ENCODE peak calls at places on chromosome 4, in six cellular contexts. One of them, this sample, is unnamed.

GRCh38 chr4:158112612-158113011 is 60.2 kb downstream of the GASK1B start:
- DNase-seq in SK-N-SH: no peak
- DNase-seq in HepG2: no peak
- DNase-seq in GM12892: no peak
- DNase-seq in K562: no peak
- DNase-seq in H1: no peak
- DNase-seq in this sample: no peak

GRCh38 chr4:158670975-158671664 is 567 bp downstream of the C4orf46 start:
- DNase-seq in SK-N-SH: peak; percentile 77
- DNase-seq in HepG2: peak; percentile 59
- DNase-seq in GM12892: peak; percentile 20
- DNase-seq in K562: peak; percentile 73
- DNase-seq in H1: peak; percentile 56
- DNase-seq in this sample: peak; percentile 27

GRCh38 chr4:7890635-7891393 is 48.8 kb downstream of the AFAP1 start:
- DNase-seq in SK-N-SH: no peak
- DNase-seq in HepG2: peak; percentile 56
- DNase-seq in GM12892: no peak
- DNase-seq in K562: no peak
- DNase-seq in H1: no peak
- DNase-seq in this sample: no peak

GRCh38 chr4:73010789-73011628 is 58.5 kb downstream of the COX18 start:
- DNase-seq in SK-N-SH: no peak
- DNase-seq in HepG2: no peak
- DNase-seq in GM12892: no peak
- DNase-seq in K562: no peak
- DNase-seq in H1: no peak
- DNase-seq in this sample: no peak

GRCh38 chr4:64158648-64159326 is 250.5 kb downstream of the TECRL start:
- DNase-seq in SK-N-SH: peak; percentile 28
- DNase-seq in HepG2: peak; percentile 59
- DNase-seq in GM12892: no peak
- DNase-seq in K562: peak; percentile 60
- DNase-seq in H1: peak; percentile 58
- DNase-seq in this sample: peak; percentile 5

GRCh38 chr4:165740911-165741310 is 132.1 kb upstream of the TLL1 start:
- DNase-seq in SK-N-SH: no peak
- DNase-seq in HepG2: no peak
- DNase-seq in GM12892: no peak
- DNase-seq in K562: no peak
- DNase-seq in H1: no peak
- DNase-seq in this sample: no peak

GRCh38 chr4:172950990-172951389 is 217.6 kb upstream of the GALNT7 start:
- DNase-seq in SK-N-SH: no peak
- DNase-seq in HepG2: no peak
- DNase-seq in GM12892: no peak
- DNase-seq in K562: no peak
- DNase-seq in H1: no peak
- DNase-seq in this sample: no peak

GRCh38 chr4:51885371-51885770 is 42.4 kb downstream of the DCUN1D4 start:
- DNase-seq in SK-N-SH: peak; percentile 21
- DNase-seq in HepG2: peak; percentile 44
- DNase-seq in GM12892: no peak
- DNase-seq in K562: peak; percentile 13
- DNase-seq in H1: no peak
- DNase-seq in this sample: no peak

GRCh38 chr4:73918058-73918457 is 48.9 kb downstream of the CXCL1 start:
- DNase-seq in SK-N-SH: no peak
- DNase-seq in HepG2: no peak
- DNase-seq in GM12892: no peak
- DNase-seq in K562: no peak
- DNase-seq in H1: no peak
- DNase-seq in this sample: no peak

GRCh38 chr4:1041936-1042330 is 30.5 kb downstream of the FGFRL1 start:
- DNase-seq in SK-N-SH: no peak
- DNase-seq in HepG2: no peak
- DNase-seq in GM12892: no peak
- DNase-seq in K562: no peak
- DNase-seq in H1: no peak
- DNase-seq in this sample: no peak

GRCh38 chr4:123304151-123305021 is 92.2 kb upstream of the SPRY1 start:
- DNase-seq in SK-N-SH: no peak
- DNase-seq in HepG2: no peak
- DNase-seq in GM12892: no peak
- DNase-seq in K562: no peak
- DNase-seq in H1: peak; percentile 63
- DNase-seq in this sample: no peak

GRCh38 chr4:3299122-3299521 is 6.3 kb downstream of the RGS12 start:
- DNase-seq in SK-N-SH: no peak
- DNase-seq in HepG2: no peak
- DNase-seq in GM12892: no peak
- DNase-seq in K562: no peak
- DNase-seq in H1: no peak
- DNase-seq in this sample: no peak
- TF ChIP-seq TAF1 in SK-N-SH: no peak
- TF ChIP-seq TAF1 in HepG2: no peak
- TF ChIP-seq TAF1 in GM12892: no peak
- TF ChIP-seq TAF1 in K562: no peak
- TF ChIP-seq TAF1 in H1: no peak
- TF ChIP-seq TAF1 in this sample: no peak

GRCh38 chr4:186602978-186603377 is 47.6 kb upstream of the MTNR1A start:
- DNase-seq in SK-N-SH: no peak
- DNase-seq in HepG2: no peak
- DNase-seq in GM12892: no peak
- DNase-seq in K562: no peak
- DNase-seq in H1: no peak
- DNase-seq in this sample: no peak

GRCh38 chr4:186604124-186604627 is 48.8 kb upstream of the MTNR1A start:
- DNase-seq in SK-N-SH: no peak
- DNase-seq in HepG2: peak; percentile 59
- DNase-seq in GM12892: no peak
- DNase-seq in K562: no peak
- DNase-seq in H1: no peak
- DNase-seq in this sample: no peak

GRCh38 chr4:186607490-186607889 is 52.1 kb upstream of the MTNR1A start:
- DNase-seq in SK-N-SH: no peak
- DNase-seq in HepG2: no peak
- DNase-seq in GM12892: no peak
- DNase-seq in K562: no peak
- DNase-seq in H1: no peak
- DNase-seq in this sample: no peak

GRCh38 chr4:186605261-186605865 is 50.0 kb upstream of the MTNR1A start:
- DNase-seq in SK-N-SH: no peak
- DNase-seq in HepG2: no peak
- DNase-seq in GM12892: no peak
- DNase-seq in K562: no peak
- DNase-seq in H1: no peak
- DNase-seq in this sample: no peak

GRCh38 chr4:186606593-186606992 is 51.2 kb upstream of the MTNR1A start:
- DNase-seq in SK-N-SH: no peak
- DNase-seq in HepG2: no peak
- DNase-seq in GM12892: no peak
- DNase-seq in K562: peak; percentile 12
- DNase-seq in H1: no peak
- DNase-seq in this sample: no peak
- TF ChIP-seq TAF1 in SK-N-SH: no peak
- TF ChIP-seq TAF1 in HepG2: no peak
- TF ChIP-seq TAF1 in GM12892: no peak
- TF ChIP-seq TAF1 in K562: no peak
- TF ChIP-seq TAF1 in H1: no peak
- TF ChIP-seq TAF1 in this sample: no peak

GRCh38 chr4:148530114-148530513 is 87.9 kb upstream of the NR3C2 start:
- DNase-seq in SK-N-SH: no peak
- DNase-seq in HepG2: no peak
- DNase-seq in GM12892: no peak
- DNase-seq in K562: no peak
- DNase-seq in H1: no peak
- DNase-seq in this sample: no peak
- TF ChIP-seq TAF1 in SK-N-SH: no peak
- TF ChIP-seq TAF1 in HepG2: no peak
- TF ChIP-seq TAF1 in GM12892: no peak
- TF ChIP-seq TAF1 in K562: no peak
- TF ChIP-seq TAF1 in H1: no peak
- TF ChIP-seq TAF1 in this sample: no peak

GRCh38 chr4:133483600-133484246 is 334.6 kb downstream of the PCDH10 start:
- DNase-seq in SK-N-SH: no peak
- DNase-seq in HepG2: peak; percentile 43
- DNase-seq in GM12892: no peak
- DNase-seq in K562: peak; percentile 14
- DNase-seq in H1: no peak
- DNase-seq in this sample: no peak
- TF ChIP-seq TAF1 in SK-N-SH: no peak
- TF ChIP-seq TAF1 in HepG2: no peak
- TF ChIP-seq TAF1 in GM12892: no peak
- TF ChIP-seq TAF1 in K562: no peak
- TF ChIP-seq TAF1 in H1: no peak
- TF ChIP-seq TAF1 in this sample: no peak